ENCODE peak calls at places on chromosomes 3 and 15, in six cellular contexts. G is PC-3, W is Panc1, U is body of pancreas, L is tibial artery, R is uterus. Z is an unnamed sample.

GRCh38 chr3:138914870-138915502 is 32.0 kb downstream of the FOXL2 start:
- DNase-seq in U (no peak), L (no peak), R (no peak), W (peak; percentile 51), G (peak; percentile 85), Z (no peak)

GRCh38 chr15:73009306-73010091 is 42.8 kb upstream of the NEO1 start:
- DNase-seq in L (no peak), G (no peak), U (no peak), R (no peak), W (no peak), Z (no peak)

GRCh38 chr3:167852216-167852615 is 116.7 kb downstream of the SERPINI1 start:
- DNase-seq in G (peak; percentile 75), W (no peak), U (no peak), L (no peak), R (no peak), Z (no peak)

GRCh38 chr3:88311826-88312225 is 162.1 kb downstream of the C3orf38 start:
- DNase-seq in R (no peak), U (no peak), L (no peak), G (no peak), W (no peak), Z (no peak)

GRCh38 chr15:72070817-72071447 is 47.0 kb downstream of the MYO9A start:
- DNase-seq in L (no peak), R (no peak), G (no peak), W (no peak), U (no peak), Z (no peak)

GRCh38 chr15:57323806-57324589 is 52.3 kb upstream of the CGNL1 start:
- DNase-seq in W (no peak), R (no peak), G (peak; percentile 64), U (no peak), L (no peak), Z (no peak)

GRCh38 chr3:66403268-66403990 is 97.4 kb downstream of the LRIG1 start:
- DNase-seq in R (no peak), G (no peak), U (peak; percentile 13), W (no peak), L (no peak), Z (no peak)

GRCh38 chr3:13655074-13655913 is 106.4 kb downstream of the FBLN2 start:
- DNase-seq in R (no peak), W (no peak), G (peak; percentile 70), L (no peak), U (peak; percentile 63), Z (no peak)

GRCh38 chr3:171753665-171754408 is 56.4 kb downstream of the PLD1 start:
- DNase-seq in R (no peak), G (no peak), W (no peak), L (no peak), U (no peak), Z (no peak)

GRCh38 chr3:167700926-167701325 is 33.8 kb downstream of the PDCD10 start:
- DNase-seq in U (no peak), L (no peak), G (no peak), W (no peak), R (no peak), Z (no peak)

GRCh38 chr3:139310474-139310933 is 33.3 kb upstream of the MRPS22 start:
- DNase-seq in G (peak; percentile 89), L (no peak), U (no peak), R (peak; percentile 20), W (no peak), Z (no peak)

GRCh38 chr3:127590593-127591477 is at the start of gene TPRA1:
- DNase-seq in L (peak; percentile 96), W (peak; percentile 95), G (peak; percentile 92), U (peak; percentile 92), R (peak; percentile 84), Z (peak; percentile 94)

GRCh38 chr3:59103552-59103951 is 53.7 kb upstream of the CFAP20DC start:
- DNase-seq in W (no peak), G (no peak), R (no peak), U (no peak), L (no peak), Z (no peak)

GRCh38 chr3:5731100-5731499 is 543.6 kb downstream of the EDEM1 start:
- DNase-seq in U (no peak), W (no peak), R (no peak), G (peak; percentile 28), L (no peak), Z (no peak)

GRCh38 chr15:83472151-83472550 is 25.0 kb downstream of the SH3GL3 start:
- DNase-seq in L (no peak), U (no peak), R (no peak), W (no peak), G (no peak), Z (no peak)

GRCh38 chr3:98855811-98856400 is 45.6 kb downstream of the DCBLD2 start:
- DNase-seq in G (peak; percentile 86), U (no peak), W (no peak), L (no peak), R (no peak), Z (no peak)

GRCh38 chr15:88493811-88494210 is 26.3 kb downstream of the MRPS11 start:
- DNase-seq in U (no peak), G (no peak), W (no peak), L (no peak), R (no peak), Z (no peak)

GRCh38 chr3:186967686-186968085 is 37.4 kb downstream of the ST6GAL1 start:
- DNase-seq in G (no peak), U (no peak), R (no peak), L (peak; percentile 63), W (no peak), Z (no peak)

GRCh38 chr3:177448987-177449975 is 252.0 kb upstream of the TBL1XR1 start:
- DNase-seq in W (no peak), G (no peak), R (no peak), U (no peak), L (no peak), Z (no peak)

GRCh38 chr3:35602395-35602936 is 36.9 kb upstream of the ARPP21 start:
- DNase-seq in R (no peak), U (no peak), W (no peak), L (no peak), G (no peak), Z (no peak)

GRCh38 chr3:23805228-23805880 is 401 bp upstream of the UBE2E1 start:
- DNase-seq in U (no peak), W (no peak), R (no peak), G (no peak), L (no peak), Z (no peak)

GRCh38 chr3:50525987-50526386 is 22.6 kb upstream of the CACNA2D2 start:
- DNase-seq in U (peak; percentile 15), G (peak; percentile 53), W (no peak), L (no peak), R (no peak), Z (no peak)

GRCh38 chr15:39156636-39157255 is 424.1 kb upstream of the THBS1 start:
- DNase-seq in R (no peak), L (peak; percentile 68), G (no peak), W (no peak), U (peak; percentile 9), Z (no peak)

GRCh38 chr15:96072821-96073220 is 257.7 kb upstream of the NR2F2 start:
- DNase-seq in R (no peak), W (no peak), L (no peak), U (no peak), G (no peak), Z (no peak)

GRCh38 chr15:58564967-58565366 is 133.2 kb downstream of the LIPC start:
- DNase-seq in L (no peak), W (no peak), U (no peak), R (no peak), G (no peak), Z (no peak)

GRCh38 chr3:180679178-180680096 is at the start of gene CCDC39:
- DNase-seq in L (peak; percentile 65), R (peak; percentile 53), W (peak; percentile 43), U (peak; percentile 84), G (peak; percentile 88), Z (no peak)

GRCh38 chr15:58462547-58462946 is 30.8 kb downstream of the LIPC start:
- DNase-seq in G (peak; percentile 67), R (no peak), L (peak; percentile 32), W (no peak), U (no peak), Z (no peak)

GRCh38 chr3:46097691-46098241 is 70.5 kb upstream of the XCR1 start:
- DNase-seq in U (no peak), G (no peak), W (no peak), L (no peak), R (peak; percentile 50), Z (no peak)

GRCh38 chr3:46100812-46101211 is 73.5 kb upstream of the XCR1 start:
- DNase-seq in L (no peak), W (no peak), U (no peak), G (no peak), R (no peak), Z (no peak)

GRCh38 chr3:46096781-46097180 is 69.5 kb upstream of the XCR1 start:
- DNase-seq in U (no peak), W (no peak), L (no peak), G (no peak), R (no peak), Z (no peak)

GRCh38 chr3:46096336-46096735 is 69.1 kb upstream of the XCR1 start:
- DNase-seq in U (no peak), L (no peak), G (no peak), R (no peak), W (no peak), Z (no peak)

DNA sequence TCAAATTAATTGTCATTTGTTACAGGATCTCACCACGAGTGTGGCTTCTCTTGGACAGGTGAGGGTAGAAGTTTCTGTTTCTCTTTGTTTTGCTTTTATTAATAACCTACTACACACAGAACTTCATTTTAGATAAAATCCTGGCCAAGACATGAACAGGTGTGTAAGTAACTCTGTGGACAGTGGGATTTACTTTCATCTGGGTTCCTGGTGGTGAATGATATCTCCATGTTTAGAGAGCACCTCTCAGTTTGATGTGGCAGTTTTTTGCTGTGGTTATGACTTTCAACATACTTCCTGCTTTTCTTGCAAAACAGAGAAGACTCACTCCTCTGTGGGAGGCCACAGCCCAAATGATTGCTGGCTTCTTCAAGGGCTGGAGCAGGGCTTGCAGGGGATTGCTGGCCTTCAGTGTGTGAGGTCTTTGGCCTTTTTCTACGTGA is 71.1 kb upstream of the XCR1 start:
- DNase-seq in W (no peak), R (peak; percentile 59), U (peak; percentile 24), G (peak; percentile 33), L (peak; percentile 74), Z (no peak)
- H3K27ac ChIP-seq in W (no peak overlapping the region), R (peak overlapping the region; percentile 71), U (no peak overlapping the region), G (no peak overlapping the region), L (no peak overlapping the region), Z (peak overlapping the region; percentile 80)

GRCh38 chr3:134362221-134362620 is 12.0 kb downstream of the AMOTL2 start:
- DNase-seq in G (no peak), U (no peak), L (peak; percentile 45), R (no peak), W (no peak), Z (peak; percentile 74)
- H3K4me1 ChIP-seq in G (peaks cover 64% of the 10 kb centered on the region), U (peaks cover 97% of the 10 kb centered on the region), L (peaks cover 13% of the 10 kb centered on the region), R (peaks cover 12% of the 10 kb centered on the region), W (peaks cover 99% of the 10 kb centered on the region), Z (peaks cover 100% of the 10 kb centered on the region)

GRCh38 chr15:55496716-55497115 is 11.3 kb downstream of the DNAAF4 start:
- DNase-seq in W (no peak), U (no peak), G (no peak), L (no peak), R (no peak), Z (no peak)

GRCh38 chr15:55494927-55495326 is 13.1 kb downstream of the DNAAF4 start:
- DNase-seq in W (no peak), L (no peak), R (no peak), G (no peak), U (no peak), Z (no peak)

GRCh38 chr15:55499158-55499557 is 8.9 kb downstream of the DNAAF4 start:
- DNase-seq in U (no peak), R (no peak), G (no peak), W (no peak), L (no peak), Z (no peak)
- H3K4me3 ChIP-seq in U (no peak overlapping the region), R (no peak overlapping the region), G (no peak overlapping the region), W (no peak overlapping the region), L (no peak overlapping the region), Z (no peak overlapping the region)

GRCh38 chr3:141294848-141295247 is 63.2 kb downstream of the PXYLP1 start:
- DNase-seq in W (no peak), L (no peak), U (no peak), G (peak; percentile 64), R (no peak), Z (no peak)
- H3K27ac ChIP-seq in W (peak overlapping the region; percentile 48), L (peak overlapping the region; percentile 53), U (no peak overlapping the region), G (no peak overlapping the region), R (peak overlapping the region; percentile 84), Z (no peak overlapping the region)

Z was measured in suprapubic skin.